ENCODE peak calls at places on chromosomes 1 and 21, in seven cellular contexts. J is HS-27A; L is HAP-1; W is DMS53; A is HepG2; Q is HS-5; M is activated CD8-positive, alpha-beta memory T cell treated with anti-CD3 and anti-CD28 coated beads for 48 hours. V is an unnamed sample.

GRCh38 chr1:176691251-176692228 is 228.6 kb downstream of the PAPPA2 start:
- DNase-seq in J (no peak), L (peak; percentile 39), W (peak; percentile 91), A (peak; percentile 52), Q (peak; percentile 29), M (no peak), V (peak; percentile 28)

GRCh38 chr1:113536182-113536780 is 146.0 kb downstream of the MAGI3 start:
- DNase-seq in J (no peak), L (no peak), W (no peak), A (no peak), Q (no peak), M (no peak), V (no peak)

GRCh38 chr1:48246727-48247126 is 24.2 kb downstream of the SLC5A9 start:
- DNase-seq in J (no peak), L (no peak), W (peak; percentile 81), A (no peak), Q (no peak), M (no peak), V (no peak)

GRCh38 chr1:228417061-228417460 is 400 bp upstream of the TRIM17 start:
- DNase-seq in J (no peak), L (no peak), W (no peak), A (no peak), Q (no peak), M (no peak), V (no peak)

GRCh38 chr1:230706887-230707731 is 6.8 kb downstream of the AGT start:
- DNase-seq in J (no peak), L (no peak), W (no peak), A (no peak), Q (no peak), M (no peak), V (no peak)

GRCh38 chr1:15411593-15412487 is 2.2 kb downstream of the EFHD2 start:
- DNase-seq in J (no peak), L (no peak), W (no peak), A (no peak), Q (no peak), M (no peak), V (no peak)

GRCh38 chr21:45542242-45542666 is at the start of gene SLC19A1:
- DNase-seq in J (no peak), L (peak; percentile 77), W (peak; percentile 82), A (no peak), Q (no peak), M (no peak), V (peak; percentile 94)

GRCh38 chr1:114428083-114428754 is 82.8 kb downstream of the TRIM33 start:
- DNase-seq in J (no peak), L (no peak), W (peak; percentile 27), A (no peak), Q (no peak), M (no peak), V (no peak)

GRCh38 chr1:202283379-202283844 is 58.3 kb downstream of the UBE2T start:
- DNase-seq in J (peak; percentile 24), L (peak; percentile 23), W (no peak), A (no peak), Q (peak; percentile 63), M (no peak), V (no peak)

GRCh38 chr1:15959847-15960446 is 16.0 kb downstream of the ZBTB17 start:
- DNase-seq in J (no peak), L (no peak), W (no peak), A (no peak), Q (no peak), M (no peak), V (no peak)

GRCh38 chr1:64539808-64540207 is 69.9 kb downstream of the CACHD1 start:
- DNase-seq in J (no peak), L (peak; percentile 83), W (peak; percentile 45), A (no peak), Q (no peak), M (no peak), V (no peak)

GRCh38 chr1:110040548-110040947 is 6.1 kb downstream of the STRIP1 start:
- DNase-seq in J (no peak), L (no peak), W (no peak), A (no peak), Q (no peak), M (no peak), V (no peak)

GRCh38 chr1:198083549-198083948 is 73.2 kb upstream of the NEK7 start:
- DNase-seq in J (no peak), L (no peak), W (no peak), A (no peak), Q (no peak), M (no peak), V (no peak)

GRCh38 chr21:42424848-42425602 is 21.3 kb downstream of the UBASH3A start:
- DNase-seq in J (no peak), L (no peak), W (no peak), A (no peak), Q (no peak), M (no peak), V (no peak)

GRCh38 chr1:34924759-34925555 is 4.5 kb downstream of the DLGAP3 start:
- DNase-seq in J (peak; percentile 8), L (peak; percentile 89), W (peak; percentile 13), A (peak; percentile 31), Q (no peak), M (peak; percentile 42), V (peak; percentile 92)

GRCh38 chr21:46599251-46599572 is 5.7 kb downstream of the S100B start:
- DNase-seq in J (no peak), L (peak; percentile 32), W (peak; percentile 37), A (peak; percentile 94), Q (peak; percentile 35), M (no peak), V (no peak)

GRCh38 chr1:173162601-173163000 is 44.5 kb downstream of the TNFSF4 start:
- DNase-seq in J (no peak), L (no peak), W (no peak), A (no peak), Q (no peak), M (no peak), V (no peak)

GRCh38 chr1:91582431-91582921 is 81.8 kb downstream of the CDC7 start:
- DNase-seq in J (peak; percentile 98), L (no peak), W (no peak), A (no peak), Q (peak; percentile 98), M (no peak), V (no peak)

GRCh38 chr21:14862794-14863720 is 201.7 kb downstream of the NRIP1 start:
- DNase-seq in J (no peak), L (peak; percentile 28), W (peak; percentile 43), A (peak; percentile 13), Q (no peak), M (no peak), V (no peak)

GRCh38 chr1:24964811-24965570 is 34.9 kb upstream of the RUNX3 start:
- DNase-seq in J (no peak), L (no peak), W (no peak), A (no peak), Q (no peak), M (peak; percentile 82), V (no peak)

GRCh38 chr1:71196685-71197084 is 115.8 kb upstream of the ZRANB2 start:
- DNase-seq in J (peak; percentile 7), L (no peak), W (peak; percentile 71), A (no peak), Q (peak; percentile 5), M (no peak), V (no peak)

GRCh38 chr1:154609398-154610380 is 1.7 kb upstream of the ADAR start:
- DNase-seq in J (no peak), L (peak; percentile 22), W (peak; percentile 45), A (no peak), Q (no peak), M (peak; percentile 15), V (no peak)

GRCh38 chr1:200438911-200439310 is 29.1 kb upstream of the ZNF281 start:
- DNase-seq in J (no peak), L (no peak), W (no peak), A (no peak), Q (peak; percentile 16), M (no peak), V (no peak)

GRCh38 chr1:172680244-172680643 is 21.3 kb downstream of the FASLG start:
- DNase-seq in J (no peak), L (no peak), W (peak; percentile 41), A (no peak), Q (no peak), M (no peak), V (no peak)

GRCh38 chr1:228938248-228938891 is 203.1 kb downstream of the RHOU start:
- DNase-seq in J (no peak), L (no peak), W (no peak), A (peak; percentile 68), Q (no peak), M (no peak), V (no peak)

GRCh38 chr1:206705187-206705586 is 20.5 kb downstream of the MAPKAPK2 start:
- DNase-seq in J (no peak), L (peak; percentile 63), W (peak; percentile 95), A (no peak), Q (no peak), M (no peak), V (no peak)

GRCh38 chr1:20109223-20109856 is 10.0 kb downstream of the PLA2G2D start:
- DNase-seq in J (no peak), L (no peak), W (peak; percentile 36), A (no peak), Q (no peak), M (no peak), V (no peak)

GRCh38 chr1:178578541-178578940 is 65.6 kb downstream of the TEX35 start:
- DNase-seq in J (no peak), L (no peak), W (no peak), A (no peak), Q (no peak), M (no peak), V (no peak)

GRCh38 chr1:30149226-30149625 is 574.2 kb downstream of the MATN1 start:
- DNase-seq in J (no peak), L (no peak), W (no peak), A (no peak), Q (no peak), M (no peak), V (no peak)

GRCh38 chr1:28893403-28894102 is 20.8 kb upstream of the EPB41 start:
- DNase-seq in J (no peak), L (peak; percentile 41), W (peak; percentile 39), A (no peak), Q (no peak), M (no peak), V (peak; percentile 38)

GRCh38 chr21:29938968-29939858 is 583 bp downstream of the GRIK1 start:
- DNase-seq in J (no peak), L (no peak), W (peak; percentile 50), A (no peak), Q (no peak), M (no peak), V (no peak)

GRCh38 chr1:19676438-19676922 is 11.8 kb downstream of the HTR6 start:
- DNase-seq in J (no peak), L (peak; percentile 75), W (peak; percentile 27), A (peak; percentile 38), Q (no peak), M (no peak), V (peak; percentile 82)

GRCh38 chr1:65195495-65196417 is 47.8 kb downstream of the AK4 start:
- DNase-seq in J (peak; percentile 94), L (no peak), W (no peak), A (no peak), Q (peak; percentile 63), M (no peak), V (no peak)